ENCODE peak calls at places on chromosomes 2 and 18, in six cellular contexts. R, M, X, N, C and G are unnamed samples.

GRCh38 chr2:210072493-210072892 is 70.1 kb downstream of the RPE start:
- DNase-seq in R (no peak), N (no peak), C (no peak), M (no peak), X (no peak), G (peak; percentile 54)

GRCh38 chr2:128494307-128494639 is 175.6 kb upstream of the HS6ST1 start:
- DNase-seq in X (no peak), N (no peak), R (no peak), M (no peak), C (peak; percentile 57), G (no peak)

GRCh38 chr2:99863236-99863913 is 279.0 kb downstream of the AFF3 start:
- DNase-seq in N (no peak), X (no peak), C (no peak), M (no peak), R (no peak), G (no peak)

GRCh38 chr2:37489536-37489935 is 145.1 kb downstream of the QPCT start:
- DNase-seq in N (no peak), C (no peak), X (no peak), R (no peak), M (no peak), G (no peak)

GRCh38 chr2:224901121-224901676 is 141.1 kb downstream of the DOCK10 start:
- DNase-seq in R (no peak), C (no peak), M (no peak), X (peak; percentile 2), N (no peak), G (no peak)

GRCh38 chr18:45110577-45111506 is 430.2 kb downstream of the SETBP1 start:
- DNase-seq in M (no peak), N (no peak), X (no peak), R (no peak), C (no peak), G (no peak)

GRCh38 chr2:9914384-9915065 is 37.0 kb upstream of the GRHL1 start:
- DNase-seq in C (no peak), R (no peak), X (peak; percentile 72), M (no peak), N (no peak), G (no peak)

GRCh38 chr2:231920366-231920765 is 5.8 kb downstream of the NPPC start:
- DNase-seq in X (no peak), R (no peak), C (no peak), N (no peak), M (no peak), G (no peak)

GRCh38 chr2:191015229-191015628 is 1.3 kb upstream of the STAT1 start:
- DNase-seq in R (no peak), C (no peak), X (no peak), M (no peak), N (no peak), G (no peak)